ENCODE peak calls at places on chromosome 1, in ten cellular contexts. W, E, I, B, U, Z, A, V, L and M are unnamed samples.

GRCh38 chr1:87325982-87326738 is 2.5 kb upstream of the LMO4 start:
- DNase-seq in L (no peak), I (peak; percentile 29), U (peak; percentile 18), B (no peak), Z (no peak), A (peak; percentile 45), E (peak; percentile 72), W (peak; percentile 69), V (no peak), M (no peak)

GRCh38 chr1:19311503-19311930 is 427 bp downstream of the AKR7A2 start:
- DNase-seq in A (peak; percentile 33), Z (no peak), U (no peak), E (peak; percentile 18), W (no peak), V (no peak), B (no peak), I (peak; percentile 46), L (peak; percentile 54), M (no peak)

GRCh38 chr1:203361843-203362524 is 11.1 kb upstream of the FMOD start:
- DNase-seq in V (no peak), I (no peak), W (peak; percentile 65), A (no peak), E (peak; percentile 53), Z (no peak), L (no peak), B (no peak), U (no peak), M (no peak)

GRCh38 chr1:224203243-224204016 is 20.4 kb downstream of the DEGS1 start:
- DNase-seq in B (no peak), E (peak; percentile 62), A (no peak), L (peak; percentile 18), I (no peak), U (no peak), W (peak; percentile 55), Z (no peak), V (no peak), M (peak; percentile 95)

GRCh38 chr1:62184291-62184690 is 10.4 kb upstream of the L1TD1 start:
- DNase-seq in W (no peak), E (no peak), L (no peak), V (no peak), U (no peak), I (no peak), Z (no peak), B (no peak), A (no peak), M (no peak)

GRCh38 chr1:53826367-53826766 is 11.7 kb downstream of the NDC1 start:
- DNase-seq in Z (no peak), V (no peak), W (peak; percentile 25), L (no peak), U (no peak), E (peak; percentile 5), B (no peak), I (no peak), A (no peak), M (no peak)

GRCh38 chr1:177770096-177770495 is 199.8 kb downstream of the SEC16B start:
- DNase-seq in E (no peak), A (no peak), B (no peak), I (no peak), W (no peak), U (no peak), Z (no peak), V (no peak), L (no peak), M (no peak)

GRCh38 chr1:99106274-99106673 is 101.6 kb upstream of the PLPPR5 start:
- DNase-seq in A (no peak), L (no peak), Z (no peak), W (no peak), I (no peak), V (no peak), B (no peak), U (no peak), E (no peak), M (no peak)

GRCh38 chr1:221765527-221765926 is 23.6 kb upstream of the DUSP10 start:
- DNase-seq in L (no peak), Z (no peak), A (no peak), B (no peak), U (no peak), E (peak; percentile 51), I (no peak), W (no peak), V (no peak), M (no peak)

GRCh38 chr1:29122662-29122986 is 1.1 kb downstream of the TMEM200B start:
- DNase-seq in B (no peak), A (peak; percentile 39), U (no peak), Z (no peak), L (no peak), V (no peak), W (peak; percentile 86), E (peak; percentile 58), I (peak; percentile 67), M (no peak)

GRCh38 chr1:173285046-173285445 is 77.9 kb upstream of the TNFSF4 start:
- DNase-seq in A (no peak), L (no peak), W (no peak), U (no peak), I (no peak), V (no peak), Z (no peak), B (no peak), E (no peak), M (no peak)

GRCh38 chr1:54604572-54605370 is 18.6 kb downstream of the FAM151A start:
- DNase-seq in I (no peak), U (peak; percentile 9), L (no peak), A (peak; percentile 20), Z (no peak), B (no peak), W (no peak), V (no peak), E (no peak), M (no peak)

GRCh38 chr1:15764269-15764764 is 5.7 kb downstream of the FBLIM1 start:
- DNase-seq in B (no peak), W (no peak), L (no peak), E (peak; percentile 65), I (no peak), A (no peak), Z (no peak), U (no peak), V (no peak), M (no peak)

GRCh38 chr1:117466761-117467160 is 99.5 kb downstream of the MAN1A2 start:
- DNase-seq in V (no peak), I (no peak), W (peak; percentile 41), Z (no peak), B (no peak), A (no peak), L (no peak), E (peak; percentile 5), U (no peak), M (no peak)

GRCh38 chr1:116855788-116856187 is 53.9 kb upstream of the PTGFRN start:
- DNase-seq in U (no peak), A (no peak), Z (no peak), W (peak; percentile 71), E (no peak), I (no peak), L (no peak), B (no peak), V (no peak), M (no peak)

GRCh38 chr1:201447911-201448871 is 20.8 kb downstream of the PHLDA3 start:
- DNase-seq in Z (peak; percentile 17), A (peak; percentile 78), V (no peak), B (peak; percentile 77), E (peak; percentile 89), I (peak; percentile 61), W (peak; percentile 87), U (peak; percentile 33), L (peak; percentile 61), M (peak; percentile 76)